ENCODE peak calls at places on chromosomes 7 and 10, in eight cellular contexts. W is COR-L47; T is amniotic epithelial cell; X is endodermal cell; Q is left kidney; Y is activated T-cell treated with anti-CD3 and anti-CD28 coated beads, Interleukin-2, amount 50 U/mL, for 72 hours; C is RKO; A is SHP77. M is an unnamed sample.

GRCh38 chr10:113133497-113133896 is 183.4 kb downstream of the TCF7L2 start:
- DNase-seq in W (no peak), T (peak; percentile 72), X (no peak), Q (no peak), Y (no peak), C (no peak), A (no peak), M (no peak)

GRCh38 chr10:89274928-89275327 is 23.4 kb upstream of the LIPA start:
- DNase-seq in W (no peak), T (peak; percentile 82), X (no peak), Q (no peak), Y (no peak), C (no peak), A (no peak), M (no peak)

GRCh38 chr10:78600121-78600665 is 468.6 kb upstream of the ZMIZ1 start:
- DNase-seq in W (no peak), T (no peak), X (peak; percentile 21), Q (peak; percentile 37), Y (no peak), C (no peak), A (no peak), M (no peak)

GRCh38 chr10:16967000-16967865 is 150.0 kb upstream of the RSU1 start:
- DNase-seq in W (no peak), T (peak; percentile 20), X (no peak), Q (peak; percentile 54), Y (peak; percentile 12), C (no peak), A (no peak), M (peak; percentile 33)

GRCh38 chr7:69922011-69922803 is 323.9 kb downstream of the AUTS2 start:
- DNase-seq in W (no peak), T (no peak), X (no peak), Q (no peak), Y (no peak), C (no peak), A (no peak), M (no peak)

GRCh38 chr10:80436459-80437098 is 17.5 kb upstream of the TSPAN14 start:
- DNase-seq in W (no peak), T (no peak), X (no peak), Q (no peak), Y (no peak), C (no peak), A (no peak), M (no peak)

GRCh38 chr7:47866120-47866519 is 82.1 kb downstream of the PKD1L1 start:
- DNase-seq in W (no peak), T (no peak), X (no peak), Q (no peak), Y (no peak), C (no peak), A (no peak), M (no peak)

GRCh38 chr7:16730937-16731336 is 22.6 kb upstream of the TSPAN13 start:
- DNase-seq in W (no peak), T (no peak), X (no peak), Q (no peak), Y (no peak), C (no peak), A (no peak), M (no peak)

GRCh38 chr7:107036535-107036934 is 8.0 kb upstream of the PRKAR2B start:
- DNase-seq in W (no peak), T (no peak), X (no peak), Q (no peak), Y (no peak), C (no peak), A (no peak), M (no peak)

GRCh38 chr7:48635796-48636195 is 288.6 kb upstream of the CDC14C start:
- DNase-seq in W (no peak), T (no peak), X (no peak), Q (no peak), Y (no peak), C (no peak), A (no peak), M (no peak)

GRCh38 chr10:97062484-97062883 is 123.3 kb downstream of the SLIT1 start:
- DNase-seq in W (no peak), T (no peak), X (peak; percentile 63), Q (no peak), Y (no peak), C (no peak), A (no peak), M (no peak)

GRCh38 chr10:79608505-79609375 is 2.0 kb upstream of the SFTPA1 start:
- DNase-seq in W (peak; percentile 24), T (peak; percentile 7), X (peak; percentile 86), Q (peak; percentile 46), Y (peak; percentile 63), C (peak; percentile 3), A (no peak), M (no peak)

GRCh38 chr10:132737390-132738048 is 48.4 kb downstream of the NKX6-2 start:
- DNase-seq in W (no peak), T (no peak), X (no peak), Q (no peak), Y (no peak), C (no peak), A (no peak), M (no peak)

GRCh38 chr10:111766464-111766863 is 417.1 kb downstream of the GPAM start:
- DNase-seq in W (no peak), T (no peak), X (no peak), Q (no peak), Y (no peak), C (no peak), A (no peak), M (no peak)

GRCh38 chr7:598899-599298 is 79.3 kb upstream of the PDGFA start:
- DNase-seq in W (no peak), T (no peak), X (no peak), Q (no peak), Y (no peak), C (no peak), A (no peak), M (no peak)

GRCh38 chr7:128005117-128005516 is 26.1 kb downstream of the LRRC4 start:
- DNase-seq in W (no peak), T (no peak), X (no peak), Q (peak; percentile 51), Y (no peak), C (no peak), A (peak; percentile 13), M (no peak)

M was measured in Panc1.